ENCODE peak calls at places on chromosomes 1 and 21, in four cellular contexts. One of them, this sample, is unnamed.

GRCh38 chr1:238099871-238100270 is 209.1 kb upstream of the ZP4 start:
- DNase-seq in activated CD8-positive, alpha-beta memory T cell treated with anti-CD3 and anti-CD28 coated beads for 1 hour: no peak
- DNase-seq in renal cortical epithelial cell: no peak
- DNase-seq in GM12891: no peak
- DNase-seq in this sample: no peak

GRCh38 chr1:7861452-7861851 is 8.6 kb upstream of the UTS2 start:
- DNase-seq in renal cortical epithelial cell: no peak
- DNase-seq in activated CD8-positive, alpha-beta memory T cell treated with anti-CD3 and anti-CD28 coated beads for 1 hour: no peak
- DNase-seq in GM12891: no peak
- DNase-seq in this sample: no peak

GRCh38 chr1:89622895-89623294 is 10.0 kb upstream of the LRRC8C start:
- DNase-seq in renal cortical epithelial cell: no peak
- DNase-seq in GM12891: no peak
- DNase-seq in activated CD8-positive, alpha-beta memory T cell treated with anti-CD3 and anti-CD28 coated beads for 1 hour: no peak
- DNase-seq in this sample: no peak

GRCh38 chr1:55385402-55386018 is 170.3 kb upstream of the USP24 start:
- DNase-seq in GM12891: no peak
- DNase-seq in activated CD8-positive, alpha-beta memory T cell treated with anti-CD3 and anti-CD28 coated beads for 1 hour: no peak
- DNase-seq in renal cortical epithelial cell: no peak
- DNase-seq in this sample: no peak

GRCh38 chr1:14765773-14766172 is 167.3 kb downstream of the KAZN start:
- DNase-seq in activated CD8-positive, alpha-beta memory T cell treated with anti-CD3 and anti-CD28 coated beads for 1 hour: no peak
- DNase-seq in GM12891: no peak
- DNase-seq in renal cortical epithelial cell: peak
- DNase-seq in this sample: no peak

GRCh38 chr1:201557572-201557958 is 18.6 kb downstream of the NAV1 start:
- DNase-seq in renal cortical epithelial cell: no peak
- DNase-seq in GM12891: no peak
- DNase-seq in activated CD8-positive, alpha-beta memory T cell treated with anti-CD3 and anti-CD28 coated beads for 1 hour: no peak
- DNase-seq in this sample: no peak

GRCh38 chr1:12458571-12458970 is 159.4 kb downstream of the DHRS3 start:
- DNase-seq in GM12891: no peak
- DNase-seq in activated CD8-positive, alpha-beta memory T cell treated with anti-CD3 and anti-CD28 coated beads for 1 hour: no peak
- DNase-seq in renal cortical epithelial cell: no peak
- DNase-seq in this sample: no peak

GRCh38 chr21:42227909-42228708 is 9.2 kb downstream of the ABCG1 start:
- DNase-seq in renal cortical epithelial cell: peak
- DNase-seq in GM12891: peak
- DNase-seq in activated CD8-positive, alpha-beta memory T cell treated with anti-CD3 and anti-CD28 coated beads for 1 hour: peak
- DNase-seq in this sample: peak